ENCODE peak calls at places on chromosomes 3 and 15, in four cellular contexts. T is ascending aorta, X is pancreas, R is MM.1S. L is an unnamed sample.

GRCh38 chr3:61530355-61530754 is 31.0 kb upstream of the PTPRG start:
- DNase-seq in T (no peak), X (no peak), R (peak; percentile 46), L (no peak)

GRCh38 chr15:101501703-101502373 is 12.3 kb upstream of the PCSK6 start:
- DNase-seq in T (peak; percentile 59), X (no peak), R (no peak), L (peak; percentile 81)

GRCh38 chr3:178393833-178394232 is 142.4 kb upstream of the KCNMB2 start:
- DNase-seq in T (no peak), X (no peak), R (no peak), L (no peak)

GRCh38 chr3:196688349-196688748 is 23.7 kb downstream of the CEP19 start:
- DNase-seq in T (peak; percentile 77), X (no peak), R (no peak), L (no peak)

GRCh38 chr3:186298876-186299275 is 63.2 kb downstream of the DGKG start:
- DNase-seq in T (no peak), X (no peak), R (no peak), L (no peak)

GRCh38 chr15:89155656-89156055 is 65.7 kb downstream of the RLBP1 start:
- DNase-seq in T (no peak), X (no peak), R (no peak), L (no peak)

GRCh38 chr3:128707935-128708494 is 18.0 kb upstream of the RAB7A start:
- DNase-seq in T (no peak), X (no peak), R (no peak), L (no peak)

GRCh38 chr3:114454592-114455251 is 160.9 kb downstream of the TIGIT start:
- DNase-seq in T (no peak), X (no peak), R (no peak), L (no peak)

GRCh38 chr3:177694316-177694715 is 497.0 kb upstream of the TBL1XR1 start:
- DNase-seq in T (no peak), X (no peak), R (no peak), L (no peak)

GRCh38 chr3:184551614-184552256 is 9.8 kb upstream of the EPHB3 start:
- DNase-seq in T (no peak), X (no peak), R (no peak), L (no peak)

GRCh38 chr3:183132409-183132808 is 30.1 kb downstream of the LAMP3 start:
- DNase-seq in T (no peak), X (no peak), R (no peak), L (no peak)

GRCh38 chr3:9111349-9112265 is 137.8 kb downstream of the SRGAP3 start:
- DNase-seq in T (peak; percentile 74), X (no peak), R (no peak), L (no peak)
- TF ChIP-seq CTCF in T (peak; percentile 17), X (no peak), R (no peak), L (no peak)

GRCh38 chr3:26963356-26963742 is 340.8 kb downstream of the LRRC3B start:
- DNase-seq in T (no peak), X (no peak), R (no peak), L (no peak)
- TF ChIP-seq CTCF in T (no peak), X (no peak), R (peak; percentile 30), L (peak; percentile 10)

GRCh38 chr15:59646271-59646670 is 11.0 kb downstream of the GTF2A2 start:
- DNase-seq in T (no peak), X (no peak), R (no peak), L (no peak)

GRCh38 chr15:59644757-59645156 is 12.6 kb downstream of the GTF2A2 start:
- DNase-seq in T (no peak), X (no peak), R (no peak), L (no peak)

GRCh38 chr15:59647085-59647484 is 10.2 kb downstream of the GTF2A2 start:
- DNase-seq in T (no peak), X (no peak), R (no peak), L (no peak)

DNA sequence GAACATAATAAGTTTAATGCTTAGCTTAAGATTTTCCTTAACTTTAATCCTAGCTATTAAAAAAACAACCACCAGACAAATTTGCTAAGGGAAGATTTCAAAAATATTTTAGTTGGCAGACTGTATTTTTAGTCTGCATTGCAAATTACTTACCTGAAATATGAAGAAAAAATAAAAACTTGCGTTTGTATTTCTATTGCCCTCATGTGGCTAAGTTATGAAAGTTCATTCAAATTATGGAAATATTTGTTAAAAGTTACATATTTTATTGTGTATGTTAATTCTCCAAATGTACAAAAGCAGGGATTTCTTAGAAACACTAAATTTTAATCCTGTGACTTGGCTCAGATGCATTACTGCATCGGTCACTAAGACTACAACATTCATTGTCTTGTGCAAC is 15.0 kb downstream of the GTF2A2 start:
- DNase-seq in T (no peak), X (no peak), R (no peak), L (no peak)
- TF ChIP-seq CTCF in T (no peak), X (no peak), R (peak; percentile 20), L (no peak)

DNA sequence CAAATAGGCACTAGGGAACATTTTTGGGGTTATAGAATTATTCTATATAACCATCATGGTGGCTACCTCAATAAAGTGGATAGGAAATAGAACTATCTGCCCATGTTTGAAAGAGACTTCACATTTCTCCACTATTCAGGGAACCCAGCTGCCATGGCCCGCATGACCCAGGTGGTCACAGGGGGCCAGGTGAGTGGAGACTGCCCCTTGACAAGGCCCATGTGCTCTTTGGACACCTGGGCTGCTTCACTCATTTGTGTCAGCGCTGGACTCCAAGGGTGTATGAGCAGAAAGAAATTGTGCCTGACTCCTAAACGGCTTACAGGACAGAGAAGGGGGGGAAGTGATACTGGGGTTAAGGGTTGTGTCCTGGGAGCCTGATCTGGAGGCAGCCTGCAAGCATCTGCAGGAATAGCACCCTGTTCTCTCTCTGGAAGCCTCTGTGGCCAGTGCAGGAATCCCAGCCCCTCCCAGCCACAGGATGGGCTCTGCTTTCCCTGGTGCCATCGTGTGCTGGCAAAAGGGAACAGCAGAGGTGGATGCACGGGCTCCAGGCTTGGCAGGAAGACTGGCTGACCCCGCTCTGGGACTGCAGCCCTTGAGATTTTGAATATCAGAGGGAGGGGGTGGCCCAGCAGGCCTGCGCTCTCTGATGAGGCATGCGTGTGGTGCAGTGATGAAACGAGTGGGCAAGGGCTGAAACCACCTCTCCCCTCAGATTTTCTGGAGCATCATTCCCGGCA is 9.1 kb upstream of the C3orf22 start:
- DNase-seq in T (peak; percentile 18), X (no peak), R (no peak), L (peak; percentile 8)
- TF ChIP-seq CTCF in T (no peak), X (no peak), R (no peak), L (no peak)

DNA sequence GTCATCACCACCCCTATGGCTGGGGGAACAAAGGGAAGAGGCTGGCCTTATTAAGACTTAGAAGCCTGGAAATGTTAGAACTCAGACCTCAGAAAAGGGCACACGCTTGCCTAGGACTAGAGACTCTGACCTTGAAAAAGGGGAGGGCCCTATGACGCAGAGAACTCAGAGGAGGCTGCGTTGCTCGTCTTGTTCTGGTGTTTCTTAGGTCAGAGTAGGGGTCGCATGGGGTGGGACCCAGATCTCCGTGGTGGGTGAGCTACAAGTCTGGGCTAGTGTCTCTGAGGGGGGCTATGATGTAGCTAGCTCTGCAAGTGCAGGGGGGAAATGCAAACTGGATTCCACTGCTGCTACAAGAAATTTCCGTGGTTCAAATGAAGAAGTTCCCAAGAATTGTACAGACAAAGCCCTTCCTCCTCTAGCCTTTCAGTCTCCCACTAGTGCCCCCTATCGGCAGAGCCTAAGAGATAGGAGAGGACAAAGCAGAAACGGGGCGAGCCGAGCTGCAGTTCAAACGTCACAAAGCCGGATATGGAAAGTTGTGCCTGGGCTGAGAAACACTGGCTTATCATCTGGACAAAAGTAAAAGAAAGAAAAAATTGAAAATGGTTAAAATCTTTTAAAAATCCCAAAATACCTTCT is 392.9 kb upstream of the ROBO2 start:
- DNase-seq in T (no peak), X (no peak), R (no peak), L (no peak)
- TF ChIP-seq CTCF in T (no peak), X (no peak), R (no peak), L (no peak)

GRCh38 chr3:188929138-188929537 is 242.6 kb upstream of the TPRG1 start:
- DNase-seq in T (no peak), X (peak; percentile 35), R (no peak), L (no peak)
- TF ChIP-seq CTCF in T (peak; percentile 11), X (no peak), R (no peak), L (no peak)

DNA sequence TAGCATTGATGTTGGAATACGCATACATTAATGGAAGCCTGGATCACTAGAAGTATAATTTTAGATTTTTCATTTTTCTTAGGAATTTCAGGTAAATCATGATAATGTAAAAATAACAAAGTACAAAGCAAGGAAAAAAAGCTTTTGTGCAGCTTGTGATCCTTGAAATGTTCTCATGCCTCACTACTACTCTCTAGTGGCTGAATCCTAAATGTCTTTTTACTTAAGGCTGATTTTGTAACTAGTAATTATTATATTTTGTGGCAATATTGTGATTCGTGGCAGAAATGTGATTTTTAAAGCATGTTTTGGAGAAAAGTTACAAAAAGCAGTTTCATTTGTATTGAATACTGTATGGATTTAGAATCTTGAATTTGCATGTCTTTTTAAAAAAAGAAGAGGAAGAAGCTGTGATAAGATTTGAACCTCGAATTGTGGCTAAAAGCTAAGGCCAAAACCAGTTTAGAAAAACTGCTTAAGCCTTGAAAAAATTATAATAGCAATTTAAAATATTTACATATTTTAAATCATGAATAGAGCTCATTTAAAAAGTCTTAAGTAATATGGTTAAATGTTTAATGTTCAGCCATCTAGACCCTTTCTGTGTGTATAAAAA is 39.0 kb downstream of the U2SURP start:
- DNase-seq in T (no peak), X (no peak), R (no peak), L (no peak)
- TF ChIP-seq CTCF in T (no peak), X (peak; percentile 20), R (peak; percentile 46), L (peak; percentile 35)

DNA sequence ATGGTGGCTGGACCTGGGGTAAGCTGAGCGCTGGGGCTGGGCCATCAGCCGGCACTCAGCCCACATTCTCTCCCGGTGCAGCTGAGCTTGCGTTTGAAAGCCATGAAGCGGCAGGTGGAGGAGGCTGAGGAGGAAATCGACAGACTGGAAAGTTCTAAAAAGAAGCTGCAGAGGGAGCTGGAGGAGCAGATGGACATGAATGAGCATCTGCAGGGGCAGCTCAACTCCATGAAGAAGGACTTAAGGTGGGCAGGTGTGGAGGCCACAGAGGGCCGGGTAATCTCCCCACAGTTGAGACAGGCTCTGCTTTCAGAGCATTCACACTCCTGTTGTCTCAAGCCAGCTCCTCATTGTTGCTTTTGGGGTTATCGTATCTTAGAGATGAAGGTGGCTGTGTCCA is 45.7 kb upstream of the MYZAP start:
- DNase-seq in T (no peak), X (no peak), R (no peak), L (no peak)
- TF ChIP-seq CTCF in T (no peak), X (no peak), R (no peak), L (no peak)

GRCh38 chr3:173733029-173733652 is 335.6 kb downstream of the NLGN1 start:
- DNase-seq in T (no peak), X (no peak), R (peak; percentile 52), L (no peak)
- TF ChIP-seq CTCF in T (peak; percentile 39), X (peak; percentile 21), R (peak; percentile 67), L (peak; percentile 2)